ENCODE peak calls at places on chromosomes 13 and 19, in ten cellular contexts. One of them, this sample, is unnamed.

GRCh38 chr19:5624741-5625140 is 1.9 kb downstream of the SAFB start:
- DNase-seq in CD4-positive, alpha-beta memory T cell: no peak
- DNase-seq in NCI-H2029: no peak
- DNase-seq in RPMI8226: peak; percentile 20
- DNase-seq in cardiac fibroblast: no peak
- DNase-seq in gastrocnemius medialis: no peak
- DNase-seq in right lobe of liver: no peak
- DNase-seq in GM04504: no peak
- DNase-seq in NCI-H510A treated with DMSO at 0.1 percent for 48 hours: no peak
- DNase-seq in GF-D8: no peak
- DNase-seq in this sample: no peak

GRCh38 chr13:112928958-112929777 is 39.8 kb upstream of the MCF2L start:
- DNase-seq in CD4-positive, alpha-beta memory T cell: no peak
- DNase-seq in NCI-H2029: no peak
- DNase-seq in RPMI8226: peak; percentile 35
- DNase-seq in cardiac fibroblast: peak; percentile 60
- DNase-seq in gastrocnemius medialis: no peak
- DNase-seq in right lobe of liver: peak; percentile 92
- DNase-seq in GM04504: no peak
- DNase-seq in NCI-H510A treated with DMSO at 0.1 percent for 48 hours: peak; percentile 85
- DNase-seq in GF-D8: no peak
- DNase-seq in this sample: peak; percentile 94

GRCh38 chr19:41449079-41449864 is 6.3 kb downstream of the ERICH4 start:
- DNase-seq in CD4-positive, alpha-beta memory T cell: peak; percentile 63
- DNase-seq in NCI-H2029: peak; percentile 36
- DNase-seq in RPMI8226: peak; percentile 64
- DNase-seq in cardiac fibroblast: peak; percentile 83
- DNase-seq in gastrocnemius medialis: peak; percentile 32
- DNase-seq in right lobe of liver: peak; percentile 76
- DNase-seq in GM04504: no peak
- DNase-seq in NCI-H510A treated with DMSO at 0.1 percent for 48 hours: peak; percentile 43
- DNase-seq in GF-D8: no peak
- DNase-seq in this sample: peak; percentile 50

GRCh38 chr13:106210327-106210726 is 325.1 kb downstream of the EFNB2 start:
- DNase-seq in CD4-positive, alpha-beta memory T cell: no peak
- DNase-seq in NCI-H2029: no peak
- DNase-seq in RPMI8226: no peak
- DNase-seq in cardiac fibroblast: peak; percentile 16
- DNase-seq in gastrocnemius medialis: no peak
- DNase-seq in right lobe of liver: no peak
- DNase-seq in GM04504: no peak
- DNase-seq in NCI-H510A treated with DMSO at 0.1 percent for 48 hours: no peak
- DNase-seq in GF-D8: no peak
- DNase-seq in this sample: no peak

GRCh38 chr13:36865265-36865664 is 46.2 kb downstream of the RFXAP start:
- DNase-seq in CD4-positive, alpha-beta memory T cell: no peak
- DNase-seq in NCI-H2029: no peak
- DNase-seq in RPMI8226: no peak
- DNase-seq in cardiac fibroblast: no peak
- DNase-seq in gastrocnemius medialis: no peak
- DNase-seq in right lobe of liver: no peak
- DNase-seq in GM04504: no peak
- DNase-seq in NCI-H510A treated with DMSO at 0.1 percent for 48 hours: no peak
- DNase-seq in GF-D8: no peak
- DNase-seq in this sample: no peak

GRCh38 chr19:10421240-10421948 is 1.1 kb downstream of the PDE4A start:
- DNase-seq in CD4-positive, alpha-beta memory T cell: no peak
- DNase-seq in NCI-H2029: no peak
- DNase-seq in RPMI8226: peak; percentile 52
- DNase-seq in cardiac fibroblast: no peak
- DNase-seq in gastrocnemius medialis: no peak
- DNase-seq in right lobe of liver: no peak
- DNase-seq in GM04504: no peak
- DNase-seq in NCI-H510A treated with DMSO at 0.1 percent for 48 hours: no peak
- DNase-seq in GF-D8: no peak
- DNase-seq in this sample: no peak

GRCh38 chr13:48155850-48156249 is 60.9 kb upstream of the MED4 start:
- DNase-seq in CD4-positive, alpha-beta memory T cell: peak; percentile 83
- DNase-seq in NCI-H2029: no peak
- DNase-seq in RPMI8226: no peak
- DNase-seq in cardiac fibroblast: peak; percentile 64
- DNase-seq in gastrocnemius medialis: no peak
- DNase-seq in right lobe of liver: no peak
- DNase-seq in GM04504: peak; percentile 32
- DNase-seq in NCI-H510A treated with DMSO at 0.1 percent for 48 hours: no peak
- DNase-seq in GF-D8: peak; percentile 98
- DNase-seq in this sample: no peak

GRCh38 chr13:94987081-94987480 is 274.7 kb upstream of the SOX21 start:
- DNase-seq in CD4-positive, alpha-beta memory T cell: no peak
- DNase-seq in NCI-H2029: no peak
- DNase-seq in RPMI8226: no peak
- DNase-seq in cardiac fibroblast: peak; percentile 52
- DNase-seq in gastrocnemius medialis: no peak
- DNase-seq in right lobe of liver: no peak
- DNase-seq in GM04504: no peak
- DNase-seq in NCI-H510A treated with DMSO at 0.1 percent for 48 hours: no peak
- DNase-seq in GF-D8: no peak
- DNase-seq in this sample: no peak

GRCh38 chr19:4640247-4641000 is 1.1 kb downstream of the TNFAIP8L1 start:
- DNase-seq in CD4-positive, alpha-beta memory T cell: no peak
- DNase-seq in NCI-H2029: no peak
- DNase-seq in RPMI8226: peak; percentile 43
- DNase-seq in cardiac fibroblast: no peak
- DNase-seq in gastrocnemius medialis: no peak
- DNase-seq in right lobe of liver: peak; percentile 66
- DNase-seq in GM04504: no peak
- DNase-seq in NCI-H510A treated with DMSO at 0.1 percent for 48 hours: no peak
- DNase-seq in GF-D8: no peak
- DNase-seq in this sample: no peak

GRCh38 chr19:42114412-42114811 is 17.8 kb downstream of the POU2F2 start:
- DNase-seq in CD4-positive, alpha-beta memory T cell: no peak
- DNase-seq in NCI-H2029: peak; percentile 81
- DNase-seq in RPMI8226: peak; percentile 75
- DNase-seq in cardiac fibroblast: no peak
- DNase-seq in gastrocnemius medialis: no peak
- DNase-seq in right lobe of liver: no peak
- DNase-seq in GM04504: no peak
- DNase-seq in NCI-H510A treated with DMSO at 0.1 percent for 48 hours: peak; percentile 82
- DNase-seq in GF-D8: no peak
- DNase-seq in this sample: peak; percentile 88

This sample was measured in DMS79 treated with DMSO at 0.1 percent for 48 hours.